ENCODE peak calls at places on chromosomes 4 and X, in seven cellular contexts. R is hippocampal formation, A is BJ, S is mesothelial cell of epicardium, D is nucleus accumbens, C is PC-3, X is HCT116. W is an unnamed sample.

GRCh38 chr4:106126062-106126461 is 189.9 kb downstream of the TBCK start:
- DNase-seq in D (no peak), X (no peak), A (no peak), C (no peak), R (no peak), S (no peak), W (no peak)

GRCh38 chrX:20265726-20266681 is 705 bp downstream of the RPS6KA3 start:
- DNase-seq in R (peak; percentile 1), D (no peak), S (peak; percentile 41), C (peak; percentile 48), X (no peak), A (no peak), W (no peak)

GRCh38 chr4:113579360-113579759 is 182.2 kb downstream of the CAMK2D start:
- DNase-seq in D (no peak), R (no peak), A (no peak), S (no peak), X (no peak), C (no peak), W (no peak)

GRCh38 chr4:40623707-40624106 is 6.0 kb downstream of the RBM47 start:
- DNase-seq in S (no peak), R (no peak), C (no peak), A (no peak), X (no peak), D (no peak), W (no peak)

GRCh38 chrX:73581002-73581628 is 18.1 kb downstream of the CHIC1 start:
- DNase-seq in X (no peak), A (no peak), D (no peak), S (no peak), C (peak; percentile 66), R (no peak), W (no peak)

GRCh38 chr4:74921490-74921889 is 11.4 kb upstream of the PARM1 start:
- DNase-seq in S (no peak), C (no peak), R (no peak), X (no peak), A (no peak), D (no peak), W (no peak)

GRCh38 chrX:49067285-49068120 is 6.3 kb downstream of the PRAF2 start:
- DNase-seq in D (no peak), X (no peak), R (no peak), A (no peak), S (no peak), C (no peak), W (no peak)

GRCh38 chr4:169659736-169660670 is 39.6 kb downstream of the CLCN3 start:
- DNase-seq in A (peak; percentile 95), S (peak; percentile 47), C (peak; percentile 96), D (no peak), R (peak; percentile 39), X (peak; percentile 99), W (peak; percentile 81)

GRCh38 chr4:145375416-145375815 is 106.2 kb upstream of the SMAD1 start:
- DNase-seq in A (no peak), C (no peak), R (no peak), D (no peak), S (no peak), X (no peak), W (no peak)

GRCh38 chr4:8330821-8331566 is 61.4 kb downstream of the HTRA3 start:
- DNase-seq in C (no peak), R (peak; percentile 12), X (no peak), D (no peak), S (peak; percentile 27), A (no peak), W (peak; percentile 6)

GRCh38 chr4:53150631-53151488 is 215.0 kb downstream of the SCFD2 start:
- DNase-seq in X (no peak), R (no peak), S (no peak), C (no peak), A (no peak), D (no peak), W (no peak)

GRCh38 chr4:71941001-71941400 is 90.8 kb upstream of the NPFFR2 start:
- DNase-seq in D (no peak), X (peak; percentile 1), A (no peak), R (no peak), S (no peak), C (peak; percentile 64), W (no peak)

GRCh38 chrX:139949703-139950102 is 15.6 kb downstream of the CXorf66 start:
- DNase-seq in X (no peak), A (no peak), D (no peak), S (no peak), R (no peak), C (peak; percentile 23), W (no peak)

GRCh38 chrX:52995974-52996304 is 37.6 kb upstream of the FAM156A start:
- DNase-seq in X (no peak), R (no peak), D (no peak), C (no peak), A (no peak), S (no peak), W (no peak)

GRCh38 chr4:112185740-112186670 is 40.8 kb downstream of the FAM241A start:
- DNase-seq in A (no peak), D (no peak), S (no peak), C (no peak), R (no peak), X (no peak), W (no peak)